ENCODE peak calls at places on chromosomes 13 and 19, in eight cellular contexts. One of them, this sample, is unnamed.
A peak's percentile ranks its signal among the peaks of the same experiment; 100 is the strongest.

GRCh38 chr13:30696278-30697176 is 38.8 kb upstream of the ALOX5AP start:
- DNase-seq in fibroblast of lung: no peak
- DNase-seq in CD4-positive, alpha-beta memory T cell: no peak
- DNase-seq in AG04450: no peak
- DNase-seq in mammary epithelial cell: no peak
- DNase-seq in thoracic aorta: no peak
- DNase-seq in pancreas: peak; percentile 54
- DNase-seq in ovary: no peak
- DNase-seq in this sample: peak; percentile 81

GRCh38 chr13:76516013-76516412 is 370.2 kb downstream of the KCTD12 start:
- DNase-seq in CD4-positive, alpha-beta memory T cell: no peak
- DNase-seq in pancreas: no peak
- DNase-seq in fibroblast of lung: peak; percentile 90
- DNase-seq in thoracic aorta: no peak
- DNase-seq in AG04450: peak; percentile 78
- DNase-seq in ovary: no peak
- DNase-seq in mammary epithelial cell: peak; percentile 66
- DNase-seq in this sample: no peak

GRCh38 chr13:73403362-73404150 is 344.8 kb downstream of the KLF5 start:
- DNase-seq in pancreas: no peak
- DNase-seq in ovary: no peak
- DNase-seq in thoracic aorta: no peak
- DNase-seq in CD4-positive, alpha-beta memory T cell: no peak
- DNase-seq in fibroblast of lung: no peak
- DNase-seq in AG04450: no peak
- DNase-seq in mammary epithelial cell: no peak
- DNase-seq in this sample: no peak

GRCh38 chr19:29515233-29515619 is 10.6 kb upstream of the VSTM2B start:
- DNase-seq in mammary epithelial cell: no peak
- DNase-seq in AG04450: no peak
- DNase-seq in CD4-positive, alpha-beta memory T cell: no peak
- DNase-seq in thoracic aorta: no peak
- DNase-seq in pancreas: no peak
- DNase-seq in ovary: no peak
- DNase-seq in fibroblast of lung: no peak
- DNase-seq in this sample: no peak

GRCh38 chr19:43782311-43782660 is 1.5 kb upstream of the KCNN4 start:
- DNase-seq in AG04450: no peak
- DNase-seq in ovary: no peak
- DNase-seq in CD4-positive, alpha-beta memory T cell: no peak
- DNase-seq in mammary epithelial cell: no peak
- DNase-seq in pancreas: no peak
- DNase-seq in thoracic aorta: no peak
- DNase-seq in fibroblast of lung: no peak
- DNase-seq in this sample: no peak

GRCh38 chr19:18278521-18279265 is 2.7 kb downstream of the JUND start:
- DNase-seq in AG04450: no peak
- DNase-seq in pancreas: no peak
- DNase-seq in fibroblast of lung: no peak
- DNase-seq in CD4-positive, alpha-beta memory T cell: peak; percentile 64
- DNase-seq in mammary epithelial cell: no peak
- DNase-seq in ovary: no peak
- DNase-seq in thoracic aorta: no peak
- DNase-seq in this sample: no peak

GRCh38 chr19:43525836-43526771 is 897 bp downstream of the ETHE1 start:
- DNase-seq in mammary epithelial cell: peak; percentile 21
- DNase-seq in ovary: peak; percentile 37
- DNase-seq in CD4-positive, alpha-beta memory T cell: peak; percentile 10
- DNase-seq in AG04450: no peak
- DNase-seq in fibroblast of lung: no peak
- DNase-seq in thoracic aorta: no peak
- DNase-seq in pancreas: no peak
- DNase-seq in this sample: no peak

GRCh38 chr13:105442941-105443340 is 1092.5 kb downstream of the EFNB2 start:
- DNase-seq in thoracic aorta: no peak
- DNase-seq in fibroblast of lung: peak; percentile 99
- DNase-seq in ovary: no peak
- DNase-seq in mammary epithelial cell: peak; percentile 99
- DNase-seq in AG04450: peak; percentile 95
- DNase-seq in CD4-positive, alpha-beta memory T cell: no peak
- DNase-seq in pancreas: no peak
- DNase-seq in this sample: no peak

GRCh38 chr19:45099465-45100201 is 6.7 kb downstream of the PPP1R37 start:
- DNase-seq in ovary: no peak
- DNase-seq in mammary epithelial cell: peak; percentile 28
- DNase-seq in pancreas: no peak
- DNase-seq in thoracic aorta: no peak
- DNase-seq in fibroblast of lung: peak; percentile 52
- DNase-seq in CD4-positive, alpha-beta memory T cell: no peak
- DNase-seq in AG04450: no peak
- DNase-seq in this sample: no peak

GRCh38 chr13:79451500-79451962 is 29.4 kb upstream of the NDFIP2 start:
- DNase-seq in CD4-positive, alpha-beta memory T cell: peak; percentile 77
- DNase-seq in mammary epithelial cell: peak; percentile 93
- DNase-seq in fibroblast of lung: peak; percentile 71
- DNase-seq in AG04450: peak; percentile 43
- DNase-seq in pancreas: no peak
- DNase-seq in thoracic aorta: no peak
- DNase-seq in ovary: no peak
- DNase-seq in this sample: no peak

GRCh38 chr13:112374271-112374670 is 1.9 kb upstream of the SPACA7 start:
- DNase-seq in CD4-positive, alpha-beta memory T cell: no peak
- DNase-seq in mammary epithelial cell: no peak
- DNase-seq in thoracic aorta: no peak
- DNase-seq in AG04450: no peak
- DNase-seq in fibroblast of lung: no peak
- DNase-seq in pancreas: no peak
- DNase-seq in ovary: no peak
- DNase-seq in this sample: no peak

GRCh38 chr19:34244611-34245299 is 9.6 kb upstream of the GARRE1 start:
- DNase-seq in AG04450: no peak
- DNase-seq in CD4-positive, alpha-beta memory T cell: no peak
- DNase-seq in mammary epithelial cell: no peak
- DNase-seq in fibroblast of lung: peak; percentile 24
- DNase-seq in ovary: no peak
- DNase-seq in thoracic aorta: no peak
- DNase-seq in pancreas: no peak
- DNase-seq in this sample: no peak

GRCh38 chr19:7006305-7006704 is 14.9 kb downstream of the MBD3L2B start:
- DNase-seq in pancreas: no peak
- DNase-seq in fibroblast of lung: no peak
- DNase-seq in thoracic aorta: no peak
- DNase-seq in CD4-positive, alpha-beta memory T cell: no peak
- DNase-seq in ovary: no peak
- DNase-seq in mammary epithelial cell: no peak
- DNase-seq in AG04450: no peak
- DNase-seq in this sample: no peak

GRCh38 chr19:32387701-32388392 is 17.7 kb upstream of the DPY19L3 start:
- DNase-seq in pancreas: no peak
- DNase-seq in AG04450: no peak
- DNase-seq in ovary: no peak
- DNase-seq in fibroblast of lung: peak; percentile 69
- DNase-seq in thoracic aorta: no peak
- DNase-seq in CD4-positive, alpha-beta memory T cell: no peak
- DNase-seq in mammary epithelial cell: no peak
- DNase-seq in this sample: no peak

GRCh38 chr13:113639661-113640262 is 18.2 kb downstream of the ATP4B start:
- DNase-seq in thoracic aorta: no peak
- DNase-seq in fibroblast of lung: no peak
- DNase-seq in CD4-positive, alpha-beta memory T cell: no peak
- DNase-seq in pancreas: no peak
- DNase-seq in AG04450: no peak
- DNase-seq in ovary: no peak
- DNase-seq in mammary epithelial cell: no peak
- DNase-seq in this sample: peak; percentile 24

GRCh38 chr19:1259206-1259872 is 9.8 kb upstream of the CIRBP start:
- DNase-seq in CD4-positive, alpha-beta memory T cell: peak; percentile 75
- DNase-seq in mammary epithelial cell: no peak
- DNase-seq in pancreas: peak; percentile 73
- DNase-seq in thoracic aorta: no peak
- DNase-seq in fibroblast of lung: peak; percentile 71
- DNase-seq in AG04450: no peak
- DNase-seq in ovary: peak; percentile 83
- DNase-seq in this sample: peak; percentile 82

GRCh38 chr19:54315956-54316355 is 3.0 kb upstream of the LILRA5 start:
- DNase-seq in ovary: no peak
- DNase-seq in thoracic aorta: no peak
- DNase-seq in pancreas: no peak
- DNase-seq in fibroblast of lung: no peak
- DNase-seq in AG04450: no peak
- DNase-seq in mammary epithelial cell: no peak
- DNase-seq in CD4-positive, alpha-beta memory T cell: no peak
- DNase-seq in this sample: no peak
- H3K27me3 ChIP-seq in ovary: no peaks in the 10 kb centered on the region
- H3K27me3 ChIP-seq in thoracic aorta: no peaks in the 10 kb centered on the region
- H3K27me3 ChIP-seq in pancreas: peaks cover 8% of the 10 kb centered on the region
- H3K27me3 ChIP-seq in fibroblast of lung: no peaks in the 10 kb centered on the region
- H3K27me3 ChIP-seq in AG04450: no peaks in the 10 kb centered on the region
- H3K27me3 ChIP-seq in mammary epithelial cell: no peaks in the 10 kb centered on the region
- H3K27me3 ChIP-seq in CD4-positive, alpha-beta memory T cell: peaks cover 5% of the 10 kb centered on the region
- H3K27me3 ChIP-seq in this sample: peaks cover 70% of the 10 kb centered on the region

GRCh38 chr19:40174087-40174486 is 17.1 kb upstream of the MAP3K10 start:
- DNase-seq in mammary epithelial cell: no peak
- DNase-seq in thoracic aorta: no peak
- DNase-seq in AG04450: no peak
- DNase-seq in fibroblast of lung: no peak
- DNase-seq in CD4-positive, alpha-beta memory T cell: no peak
- DNase-seq in ovary: no peak
- DNase-seq in pancreas: no peak
- DNase-seq in this sample: no peak

GRCh38 chr19:40177286-40178070 is 13.7 kb upstream of the MAP3K10 start:
- DNase-seq in ovary: no peak
- DNase-seq in thoracic aorta: no peak
- DNase-seq in pancreas: no peak
- DNase-seq in AG04450: no peak
- DNase-seq in CD4-positive, alpha-beta memory T cell: no peak
- DNase-seq in mammary epithelial cell: peak; percentile 28
- DNase-seq in fibroblast of lung: no peak
- DNase-seq in this sample: no peak

GRCh38 chr19:40178756-40179155 is 12.5 kb upstream of the MAP3K10 start:
- DNase-seq in pancreas: no peak
- DNase-seq in thoracic aorta: no peak
- DNase-seq in CD4-positive, alpha-beta memory T cell: no peak
- DNase-seq in fibroblast of lung: no peak
- DNase-seq in mammary epithelial cell: peak; percentile 39
- DNase-seq in ovary: no peak
- DNase-seq in AG04450: no peak
- DNase-seq in this sample: no peak

GRCh38 chr19:40175820-40176219 is 15.4 kb upstream of the MAP3K10 start:
- DNase-seq in fibroblast of lung: no peak
- DNase-seq in thoracic aorta: no peak
- DNase-seq in pancreas: no peak
- DNase-seq in AG04450: no peak
- DNase-seq in ovary: no peak
- DNase-seq in CD4-positive, alpha-beta memory T cell: no peak
- DNase-seq in mammary epithelial cell: no peak
- DNase-seq in this sample: no peak
- H3K4me3 ChIP-seq in fibroblast of lung: no peak overlapping the region
- H3K4me3 ChIP-seq in thoracic aorta: no peak overlapping the region
- H3K4me3 ChIP-seq in pancreas: no peak overlapping the region
- H3K4me3 ChIP-seq in AG04450: no peak overlapping the region
- H3K4me3 ChIP-seq in ovary: no peak overlapping the region
- H3K4me3 ChIP-seq in CD4-positive, alpha-beta memory T cell: no peak overlapping the region
- H3K4me3 ChIP-seq in mammary epithelial cell: no peak overlapping the region
- H3K4me3 ChIP-seq in this sample: no peak overlapping the region

DNA sequence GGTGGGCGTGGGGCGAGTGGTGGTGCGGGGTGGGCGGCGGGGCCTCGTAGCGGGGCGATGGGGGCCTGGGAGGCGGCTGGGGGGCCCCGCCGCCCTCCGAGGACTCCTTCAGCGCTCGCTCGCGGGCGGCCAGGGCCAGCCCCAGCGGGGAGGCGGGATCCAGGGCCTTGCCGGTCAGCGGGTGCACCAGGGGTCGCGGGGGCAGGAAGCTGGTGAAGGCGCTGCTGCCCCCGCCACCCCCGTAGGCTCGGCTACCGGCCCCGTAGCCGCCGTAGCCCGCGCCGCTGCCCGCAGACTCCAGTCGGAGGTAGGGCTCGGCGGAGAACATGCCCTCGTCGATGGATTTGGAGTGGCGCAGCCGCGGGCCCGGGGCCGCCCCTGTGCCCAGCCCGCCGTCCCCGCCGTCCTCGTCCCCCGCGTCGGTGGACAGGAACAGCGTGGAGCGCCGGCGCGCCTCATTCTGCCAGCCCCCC is 18.6 kb downstream of the C19orf81 start:
- DNase-seq in pancreas: no peak
- DNase-seq in ovary: no peak
- DNase-seq in thoracic aorta: no peak
- DNase-seq in mammary epithelial cell: no peak
- DNase-seq in AG04450: no peak
- DNase-seq in CD4-positive, alpha-beta memory T cell: no peak
- DNase-seq in fibroblast of lung: no peak
- DNase-seq in this sample: no peak
- H3K27me3 ChIP-seq in pancreas: peaks cover 9% of the 10 kb centered on the region
- H3K27me3 ChIP-seq in ovary: no peaks in the 10 kb centered on the region
- H3K27me3 ChIP-seq in thoracic aorta: peaks cover 6% of the 10 kb centered on the region
- H3K27me3 ChIP-seq in mammary epithelial cell: peaks cover 27% of the 10 kb centered on the region
- H3K27me3 ChIP-seq in AG04450: peaks cover 37% of the 10 kb centered on the region
- H3K27me3 ChIP-seq in CD4-positive, alpha-beta memory T cell: no peaks in the 10 kb centered on the region
- H3K27me3 ChIP-seq in fibroblast of lung: peaks cover 18% of the 10 kb centered on the region
- H3K27me3 ChIP-seq in this sample: peaks cover 48% of the 10 kb centered on the region

GRCh38 chr13:37934339-37935191 is 65.0 kb upstream of the TRPC4 start:
- DNase-seq in thoracic aorta: no peak
- DNase-seq in AG04450: no peak
- DNase-seq in fibroblast of lung: no peak
- DNase-seq in ovary: no peak
- DNase-seq in pancreas: no peak
- DNase-seq in CD4-positive, alpha-beta memory T cell: no peak
- DNase-seq in mammary epithelial cell: no peak
- DNase-seq in this sample: no peak
- H3K4me3 ChIP-seq in thoracic aorta: no peak overlapping the region
- H3K4me3 ChIP-seq in AG04450: no peak overlapping the region
- H3K4me3 ChIP-seq in fibroblast of lung: no peak overlapping the region
- H3K4me3 ChIP-seq in ovary: no peak overlapping the region
- H3K4me3 ChIP-seq in pancreas: no peak overlapping the region
- H3K4me3 ChIP-seq in CD4-positive, alpha-beta memory T cell: no peak overlapping the region
- H3K4me3 ChIP-seq in mammary epithelial cell: no peak overlapping the region
- H3K4me3 ChIP-seq in this sample: no peak overlapping the region

DNA sequence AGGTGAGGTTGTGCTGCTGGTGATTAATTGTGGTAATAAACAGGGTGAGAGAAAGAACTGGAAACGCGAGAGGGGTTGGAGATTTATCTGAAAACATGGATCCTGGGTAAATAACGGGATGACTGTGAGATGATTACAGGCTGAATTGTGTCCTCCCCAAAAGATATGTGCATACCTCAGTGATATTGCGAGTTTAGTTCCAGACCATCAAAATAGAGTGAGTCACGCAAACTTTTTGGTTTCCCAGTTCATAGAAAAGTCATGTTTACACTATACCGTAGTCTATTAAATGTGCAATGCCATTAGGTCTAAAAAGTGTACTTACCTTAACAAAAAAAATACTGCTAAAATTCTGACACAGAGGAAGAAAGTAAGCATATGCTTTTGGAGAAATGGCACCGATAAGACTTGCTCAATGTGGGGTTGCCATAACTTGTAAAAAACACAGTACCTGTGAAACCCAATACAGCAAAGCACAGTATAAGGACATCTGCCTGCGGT is 787.5 kb downstream of the UQCRFS1 start:
- DNase-seq in AG04450: no peak
- DNase-seq in CD4-positive, alpha-beta memory T cell: no peak
- DNase-seq in thoracic aorta: no peak
- DNase-seq in pancreas: no peak
- DNase-seq in fibroblast of lung: no peak
- DNase-seq in mammary epithelial cell: peak; percentile 1
- DNase-seq in ovary: no peak
- DNase-seq in this sample: no peak
- H3K27me3 ChIP-seq in AG04450: no peaks in the 10 kb centered on the region
- H3K27me3 ChIP-seq in CD4-positive, alpha-beta memory T cell: no peaks in the 10 kb centered on the region
- H3K27me3 ChIP-seq in thoracic aorta: no peaks in the 10 kb centered on the region
- H3K27me3 ChIP-seq in pancreas: no peaks in the 10 kb centered on the region
- H3K27me3 ChIP-seq in fibroblast of lung: no peaks in the 10 kb centered on the region
- H3K27me3 ChIP-seq in mammary epithelial cell: peaks cover 1% of the 10 kb centered on the region
- H3K27me3 ChIP-seq in ovary: no peaks in the 10 kb centered on the region
- H3K27me3 ChIP-seq in this sample: peaks cover 8% of the 10 kb centered on the region

GRCh38 chr13:42035905-42036521 is 12.4 kb upstream of the DGKH start:
- DNase-seq in thoracic aorta: no peak
- DNase-seq in CD4-positive, alpha-beta memory T cell: no peak
- DNase-seq in ovary: no peak
- DNase-seq in mammary epithelial cell: no peak
- DNase-seq in fibroblast of lung: no peak
- DNase-seq in pancreas: no peak
- DNase-seq in AG04450: no peak
- DNase-seq in this sample: no peak
- H3K4me3 ChIP-seq in thoracic aorta: no peak overlapping the region
- H3K4me3 ChIP-seq in CD4-positive, alpha-beta memory T cell: no peak overlapping the region
- H3K4me3 ChIP-seq in ovary: no peak overlapping the region
- H3K4me3 ChIP-seq in mammary epithelial cell: no peak overlapping the region
- H3K4me3 ChIP-seq in fibroblast of lung: no peak overlapping the region
- H3K4me3 ChIP-seq in pancreas: no peak overlapping the region
- H3K4me3 ChIP-seq in AG04450: no peak overlapping the region
- H3K4me3 ChIP-seq in this sample: no peak overlapping the region

This sample was measured in left lung.